ENCODE peak calls at places on chromosomes 13 and 19, in four cellular contexts. One of them, this sample, is unnamed.

GRCh38 chr19:52398091-52398461 is 427 bp downstream of the ZNF528 start:
- DNase-seq in SK-N-SH: peak
- DNase-seq in HCT116: no peak
- DNase-seq in HepG2: peak
- DNase-seq in this sample: peak

GRCh38 chr19:11659612-11660011 is 62.3 kb downstream of the ZNF627 start:
- DNase-seq in HCT116: no peak
- DNase-seq in HepG2: peak
- DNase-seq in SK-N-SH: peak
- DNase-seq in this sample: peak

GRCh38 chr13:74868044-74868443 is 613.9 kb downstream of the TBC1D4 start:
- DNase-seq in HCT116: no peak
- DNase-seq in SK-N-SH: no peak
- DNase-seq in HepG2: no peak
- DNase-seq in this sample: no peak

GRCh38 chr13:75704942-75705320 is 68.8 kb downstream of the LMO7 start:
- DNase-seq in SK-N-SH: no peak
- DNase-seq in HepG2: no peak
- DNase-seq in HCT116: peak
- DNase-seq in this sample: no peak

GRCh38 chr13:101941095-101941777 is 460.6 kb downstream of the FGF14 start:
- DNase-seq in HCT116: no peak
- DNase-seq in HepG2: no peak
- DNase-seq in SK-N-SH: peak
- DNase-seq in this sample: no peak

GRCh38 chr13:40221460-40222201 is 444.8 kb downstream of the FOXO1 start:
- DNase-seq in HCT116: no peak
- DNase-seq in SK-N-SH: no peak
- DNase-seq in HepG2: peak
- DNase-seq in this sample: no peak

GRCh38 chr19:32373614-32374295 is 28.3 kb downstream of the ZNF507 start:
- DNase-seq in HepG2: peak
- DNase-seq in SK-N-SH: no peak
- DNase-seq in HCT116: peak
- DNase-seq in this sample: no peak

GRCh38 chr19:14113762-14114414 is 3.7 kb downstream of the PRKACA start:
- DNase-seq in HepG2: no peak
- DNase-seq in SK-N-SH: no peak
- DNase-seq in HCT116: peak
- DNase-seq in this sample: peak

GRCh38 chr19:46494936-46495788 is 505 bp downstream of the PNMA8B start:
- DNase-seq in HepG2: no peak
- DNase-seq in HCT116: no peak
- DNase-seq in SK-N-SH: no peak
- DNase-seq in this sample: no peak

GRCh38 chr13:112249644-112250610 is 126.2 kb upstream of the SPACA7 start:
- DNase-seq in HepG2: no peak
- DNase-seq in SK-N-SH: no peak
- DNase-seq in HCT116: no peak
- DNase-seq in this sample: no peak

GRCh38 chr13:31000889-31001288 is 68.4 kb downstream of the TEX26 start:
- DNase-seq in HepG2: no peak
- DNase-seq in SK-N-SH: no peak
- DNase-seq in HCT116: no peak
- DNase-seq in this sample: no peak

GRCh38 chr13:41008349-41008980 is 10.7 kb downstream of the ELF1 start:
- DNase-seq in HepG2: peak
- DNase-seq in SK-N-SH: no peak
- DNase-seq in HCT116: no peak
- DNase-seq in this sample: no peak

DNA sequence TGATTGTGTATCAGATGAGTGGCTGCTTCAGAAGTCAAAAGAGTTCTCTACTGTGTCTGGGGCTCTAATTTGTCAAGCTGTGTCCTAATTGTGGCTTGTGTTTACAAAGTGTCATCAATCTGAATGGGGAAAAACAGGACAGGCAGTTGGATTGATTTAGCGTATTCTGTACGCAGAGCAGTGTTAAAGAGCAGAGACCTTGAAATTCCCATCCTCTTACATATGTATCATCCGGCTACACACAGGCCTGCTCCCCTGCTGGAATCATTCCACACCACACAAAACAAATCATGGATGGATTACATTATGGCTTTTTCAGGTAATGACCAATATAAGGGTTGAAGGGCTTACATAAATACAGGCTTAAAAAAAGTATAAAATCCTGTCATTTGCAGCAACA is 351.4 kb downstream of the KLF12 start:
- DNase-seq in SK-N-SH: peak
- DNase-seq in HCT116: no peak
- DNase-seq in HepG2: peak
- DNase-seq in this sample: no peak
- TF ChIP-seq JUND in SK-N-SH: no peak
- TF ChIP-seq JUND in HCT116: no peak
- TF ChIP-seq JUND in HepG2: no peak
- TF ChIP-seq JUND in this sample: no peak

DNA sequence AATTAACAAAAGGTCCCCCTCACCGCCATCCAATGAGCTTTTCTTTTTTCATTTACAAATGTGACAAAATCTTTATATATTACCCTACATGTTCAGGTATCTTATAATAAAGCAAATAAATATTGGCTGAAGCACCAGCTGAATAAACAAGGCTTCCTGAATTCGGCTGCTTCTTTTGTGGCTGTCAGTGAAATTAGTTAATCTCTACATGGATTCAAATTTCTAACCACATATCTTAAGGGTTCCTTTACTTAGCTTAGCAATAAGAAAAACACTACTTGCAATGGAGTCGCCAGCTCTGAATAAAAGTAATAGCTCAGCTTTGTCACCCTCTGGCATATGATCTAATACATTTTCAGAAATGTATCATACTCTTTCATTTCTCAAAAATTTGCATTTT is 104.3 kb downstream of the CCNA1 start:
- DNase-seq in SK-N-SH: no peak
- DNase-seq in HCT116: no peak
- DNase-seq in HepG2: no peak
- DNase-seq in this sample: no peak
- TF ChIP-seq JUND in SK-N-SH: no peak
- TF ChIP-seq JUND in HCT116: no peak
- TF ChIP-seq JUND in HepG2: no peak
- TF ChIP-seq JUND in this sample: no peak

GRCh38 chr13:24605923-24606372 is 74.3 kb upstream of the ATP12A start:
- DNase-seq in SK-N-SH: no peak
- DNase-seq in HCT116: peak
- DNase-seq in HepG2: peak
- DNase-seq in this sample: peak
- TF ChIP-seq JUND in SK-N-SH: no peak
- TF ChIP-seq JUND in HCT116: no peak
- TF ChIP-seq JUND in HepG2: no peak
- TF ChIP-seq JUND in this sample: no peak

DNA sequence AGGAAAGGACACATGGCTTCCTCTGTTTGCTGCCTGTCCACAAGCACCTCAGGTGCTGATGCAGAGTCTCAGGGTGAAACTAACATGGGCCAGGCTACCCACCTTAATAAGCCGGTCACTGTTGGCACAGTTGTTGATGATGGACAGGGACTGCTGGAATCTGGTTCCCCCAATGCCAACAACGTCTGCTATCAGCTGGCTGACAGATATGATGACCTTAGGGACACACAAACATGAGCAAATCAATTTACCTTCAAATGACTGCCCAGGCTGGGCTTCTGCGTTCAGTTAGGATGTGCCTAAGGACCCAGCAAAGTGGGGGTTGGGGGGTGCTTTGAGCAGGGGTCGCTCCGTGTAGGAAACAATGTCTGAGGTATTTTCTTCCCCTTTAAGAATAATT is 77.1 kb upstream of the SLC15A1 start:
- DNase-seq in HCT116: no peak
- DNase-seq in SK-N-SH: no peak
- DNase-seq in HepG2: no peak
- DNase-seq in this sample: no peak
- TF ChIP-seq JUND in HCT116: no peak
- TF ChIP-seq JUND in SK-N-SH: no peak
- TF ChIP-seq JUND in HepG2: no peak
- TF ChIP-seq JUND in this sample: no peak

GRCh38 chr13:110436276-110436675 is 125.2 kb downstream of the RAB20 start:
- DNase-seq in SK-N-SH: no peak
- DNase-seq in HepG2: no peak
- DNase-seq in HCT116: no peak
- DNase-seq in this sample: no peak
- TF ChIP-seq JUND in SK-N-SH: no peak
- TF ChIP-seq JUND in HepG2: no peak
- TF ChIP-seq JUND in HCT116: no peak
- TF ChIP-seq JUND in this sample: no peak